ENCODE peak calls at places on chromosomes 7 and 10, in eight cellular contexts. P is endothelial cell; E is CD8-positive, alpha-beta T cell; Q is Caco-2; D is H1; F is heart left ventricle; T is A549; I is neural progenitor cell. R is an unnamed sample.

GRCh38 chr10:118870467-118871243 is 115.9 kb upstream of the CACUL1 start:
- DNase-seq in P (peak; percentile 30), E (no peak), Q (peak; percentile 58), D (no peak), F (peak; percentile 31), T (peak; percentile 36), I (peak; percentile 12), R (no peak)

GRCh38 chr7:148503900-148504487 is 86.6 kb upstream of the C7orf33 start:
- DNase-seq in P (no peak), E (no peak), Q (no peak), D (no peak), F (no peak), T (peak; percentile 16), I (peak; percentile 30), R (peak; percentile 29)

GRCh38 chr7:99733448-99733847 is 1.5 kb downstream of the CYP3A7 start:
- DNase-seq in P (peak; percentile 5), E (no peak), Q (no peak), D (peak; percentile 52), F (no peak), T (peak; percentile 26), I (peak; percentile 25), R (no peak)

GRCh38 chr7:43583424-43584199 is 704 bp downstream of the STK17A start:
- DNase-seq in P (peak; percentile 44), E (peak; percentile 79), Q (peak; percentile 66), D (peak; percentile 69), F (peak; percentile 89), T (no peak), I (peak; percentile 77), R (no peak)

GRCh38 chr10:4260483-4260882 is 475.5 kb upstream of the KLF6 start:
- DNase-seq in P (no peak), E (no peak), Q (no peak), D (no peak), F (no peak), T (no peak), I (no peak), R (no peak)

GRCh38 chr10:126350216-126350992 is 37.9 kb downstream of the ADAM12 start:
- DNase-seq in P (no peak), E (no peak), Q (no peak), D (no peak), F (no peak), T (peak; percentile 7), I (no peak), R (no peak)

GRCh38 chr7:2164156-2164555 is 68.6 kb downstream of the MAD1L1 start:
- DNase-seq in P (no peak), E (no peak), Q (no peak), D (no peak), F (no peak), T (no peak), I (no peak), R (no peak)

GRCh38 chr10:74913321-74913980 is 87.1 kb downstream of the KAT6B start:
- DNase-seq in P (no peak), E (no peak), Q (no peak), D (no peak), F (no peak), T (no peak), I (no peak), R (no peak)

GRCh38 chr7:140160308-140160707 is 16.5 kb downstream of the KDM7A start:
- DNase-seq in P (no peak), E (no peak), Q (no peak), D (no peak), F (no peak), T (no peak), I (peak; percentile 58), R (no peak)

GRCh38 chr10:30991647-30992011 is 40.0 kb downstream of the ZNF438 start:
- DNase-seq in P (no peak), E (no peak), Q (no peak), D (no peak), F (no peak), T (no peak), I (no peak), R (no peak)

GRCh38 chr10:127906548-127907377 is at the start of gene PTPRE:
- DNase-seq in P (peak; percentile 87), E (peak; percentile 79), Q (peak; percentile 56), D (peak; percentile 88), F (peak; percentile 87), T (peak; percentile 77), I (peak; percentile 90), R (peak; percentile 67)

GRCh38 chr10:97676770-97677581 is 10.1 kb downstream of the AVPI1 start:
- DNase-seq in P (no peak), E (peak; percentile 70), Q (no peak), D (peak; percentile 55), F (no peak), T (peak; percentile 83), I (peak; percentile 71), R (peak; percentile 77)

GRCh38 chr7:101418694-101419093 is 56.0 kb downstream of the COL26A1 start:
- DNase-seq in P (no peak), E (no peak), Q (no peak), D (no peak), F (no peak), T (no peak), I (no peak), R (no peak)

GRCh38 chr7:37097276-37097675 is 351.4 kb downstream of the ELMO1 start:
- DNase-seq in P (no peak), E (no peak), Q (no peak), D (no peak), F (no peak), T (no peak), I (no peak), R (no peak)
- TF ChIP-seq CTCF in P (peak; percentile 59), E (no peak), Q (no peak), D (peak; percentile 30), F (peak; percentile 14), T (no peak), I (peak; percentile 46), R (no peak)

GRCh38 chr7:155625557-155625956 is 18.9 kb upstream of the RBM33 start:
- DNase-seq in P (no peak), E (no peak), Q (no peak), D (no peak), F (no peak), T (no peak), I (no peak), R (no peak)

GRCh38 chr7:155629171-155629570 is 15.3 kb upstream of the RBM33 start:
- DNase-seq in P (no peak), E (no peak), Q (no peak), D (no peak), F (no peak), T (no peak), I (no peak), R (no peak)

GRCh38 chr7:155637155-155637554 is 7.3 kb upstream of the RBM33 start:
- DNase-seq in P (no peak), E (no peak), Q (no peak), D (no peak), F (no peak), T (no peak), I (no peak), R (no peak)

GRCh38 chr7:155635817-155636216 is 8.6 kb upstream of the RBM33 start:
- DNase-seq in P (no peak), E (no peak), Q (no peak), D (no peak), F (no peak), T (no peak), I (no peak), R (no peak)

DNA sequence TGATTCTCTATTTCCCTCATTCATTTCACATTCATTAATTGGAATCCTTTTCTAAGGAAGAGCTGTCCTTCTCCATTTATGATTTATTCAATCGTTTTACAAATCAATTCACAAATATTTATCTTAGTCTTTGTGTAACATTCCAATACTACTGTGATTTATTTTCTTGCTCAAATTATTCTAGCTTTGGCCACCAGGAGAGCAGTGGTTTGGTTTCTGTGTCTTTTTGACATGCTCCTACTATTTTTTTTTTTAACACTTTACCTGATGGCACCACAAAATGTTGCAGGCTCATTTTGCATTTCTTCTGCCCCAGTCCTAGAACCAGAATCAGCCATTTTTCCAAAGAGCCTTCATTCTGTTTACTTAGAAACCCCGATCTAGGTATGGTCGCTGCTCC is 13.3 kb upstream of the RBM33 start:
- DNase-seq in P (no peak), E (no peak), Q (no peak), D (no peak), F (no peak), T (no peak), I (no peak), R (no peak)
- TF ChIP-seq CTCF in P (peak; percentile 27), E (no peak), Q (peak; percentile 32), D (no peak), F (no peak), T (no peak), I (no peak), R (no peak)

GRCh38 chr7:157985636-157986035 is 602.0 kb downstream of the PTPRN2 start:
- DNase-seq in P (no peak), E (no peak), Q (no peak), D (no peak), F (no peak), T (no peak), I (no peak), R (no peak)
- TF ChIP-seq CTCF in P (no peak), E (no peak), Q (no peak), D (no peak), F (no peak), T (no peak), I (no peak), R (no peak)

GRCh38 chr7:122350701-122351100 is 46.2 kb upstream of the FEZF1 start:
- DNase-seq in P (no peak), E (no peak), Q (no peak), D (no peak), F (no peak), T (no peak), I (no peak), R (no peak)
- TF ChIP-seq CTCF in P (no peak), E (no peak), Q (no peak), D (no peak), F (no peak), T (no peak), I (peak; percentile 15), R (no peak)

DNA sequence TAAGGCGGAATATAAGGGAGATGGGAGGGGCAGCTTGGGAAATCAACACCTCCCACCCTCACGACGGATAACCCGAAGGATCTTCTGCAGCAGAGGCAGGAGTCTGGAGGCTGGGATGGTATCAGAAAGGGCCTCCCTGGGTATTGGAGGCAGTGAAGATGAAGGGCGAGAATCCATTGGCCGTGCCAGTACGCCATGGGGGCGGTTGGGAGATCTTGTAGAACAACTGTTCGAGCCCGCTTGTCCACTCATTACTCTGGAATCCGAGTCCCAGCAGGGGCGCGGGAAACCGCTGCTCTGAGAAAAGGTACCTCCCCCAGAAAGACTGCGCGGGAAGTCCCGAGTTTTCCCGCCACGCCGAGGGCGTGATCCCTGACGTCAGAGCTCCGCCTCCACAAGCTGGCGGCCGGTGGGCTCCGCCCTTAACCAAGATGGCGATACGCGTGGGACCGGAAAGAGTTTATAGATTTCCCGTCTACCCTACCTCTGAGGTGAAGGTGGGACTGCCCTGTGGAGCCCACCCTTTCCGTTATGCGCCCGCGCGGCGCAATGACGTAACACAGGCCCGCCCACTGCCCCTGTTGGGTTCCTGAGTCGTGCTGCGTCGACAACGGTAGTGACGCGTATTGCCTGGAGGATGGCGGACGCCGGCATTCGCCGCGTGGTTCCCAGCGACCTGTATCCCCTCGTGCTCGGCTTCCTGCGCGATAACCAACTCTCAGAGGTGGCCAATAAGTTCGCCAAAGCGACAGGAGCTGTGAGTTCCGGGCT is at the start of gene NOLC1:
- DNase-seq in P (peak; percentile 98), E (peak; percentile 100), Q (peak; percentile 99), D (peak; percentile 100), F (peak; percentile 99), T (peak; percentile 92), I (peak; percentile 98), R (peak; percentile 98)
- TF ChIP-seq CTCF in P (no peak), E (no peak), Q (no peak), D (no peak), F (no peak), T (no peak), I (no peak), R (no peak)

GRCh38 chr7:28536259-28536658 is 123.9 kb downstream of the CREB5 start:
- DNase-seq in P (peak; percentile 9), E (no peak), Q (peak; percentile 66), D (peak; percentile 52), F (no peak), T (no peak), I (peak; percentile 65), R (no peak)
- TF ChIP-seq CTCF in P (no peak), E (no peak), Q (peak; percentile 78), D (peak; percentile 53), F (peak; percentile 17), T (no peak), I (peak; percentile 61), R (no peak)

R was measured in GM10248.